ENCODE peak calls at places on chromosomes 5 and 9, in six cellular contexts. J is cardiac muscle cell, H is brain microvascular endothelial cell, P is tibial nerve, Q is H9, V is upper lobe of right lung. M is an unnamed sample.

GRCh38 chr9:113522858-113523257 is 59.3 kb downstream of the RGS3 start:
- DNase-seq in J (no peak), H (no peak), P (no peak), Q (no peak), V (no peak), M (no peak)

GRCh38 chr9:530681-531080 is 310.8 kb upstream of the DMRT1 start:
- DNase-seq in J (peak; percentile 62), H (peak; percentile 1), P (no peak), Q (no peak), V (no peak), M (peak; percentile 37)

GRCh38 chr5:57539281-57539701 is 56.7 kb upstream of the ACTBL2 start:
- DNase-seq in J (no peak), H (peak; percentile 23), P (no peak), Q (no peak), V (no peak), M (no peak)

GRCh38 chr5:1879292-1880263 is 3.1 kb downstream of the IRX4 start:
- DNase-seq in J (no peak), H (no peak), P (no peak), Q (no peak), V (no peak), M (no peak)

GRCh38 chr9:124771867-124772621 is 933 bp upstream of the NR6A1 start:
- DNase-seq in J (peak; percentile 81), H (peak; percentile 36), P (no peak), Q (peak; percentile 88), V (peak; percentile 86), M (no peak)

GRCh38 chr9:111940697-111941096 is 44.1 kb downstream of the UGCG start:
- DNase-seq in J (peak; percentile 43), H (peak; percentile 49), P (no peak), Q (no peak), V (no peak), M (no peak)

GRCh38 chr9:133881671-133882381 is 110.3 kb downstream of the VAV2 start:
- DNase-seq in J (no peak), H (no peak), P (no peak), Q (no peak), V (no peak), M (no peak)

GRCh38 chr5:152084476-152084875 is 159.8 kb upstream of the GLRA1 start:
- DNase-seq in J (no peak), H (no peak), P (no peak), Q (no peak), V (no peak), M (no peak)

GRCh38 chr9:134618163-134618822 is 23.3 kb upstream of the COL5A1 start:
- DNase-seq in J (peak; percentile 30), H (no peak), P (peak; percentile 17), Q (peak; percentile 22), V (peak; percentile 63), M (no peak)

GRCh38 chr9:82124090-82124489 is 135.5 kb downstream of the SPATA31D1 start:
- DNase-seq in J (peak; percentile 69), H (peak; percentile 79), P (no peak), Q (no peak), V (no peak), M (no peak)

GRCh38 chr5:98109561-98110006 is 663.9 kb upstream of the RGMB start:
- DNase-seq in J (peak; percentile 48), H (peak; percentile 93), P (no peak), Q (no peak), V (no peak), M (no peak)

GRCh38 chr5:15285901-15286583 is 213.9 kb upstream of the FBXL7 start:
- DNase-seq in J (peak; percentile 87), H (peak; percentile 77), P (no peak), Q (no peak), V (no peak), M (no peak)

GRCh38 chr5:115349001-115349817 is 52.8 kb upstream of the CCDC112 start:
- DNase-seq in J (peak; percentile 88), H (peak; percentile 84), P (no peak), Q (no peak), V (no peak), M (no peak)

GRCh38 chr5:138464388-138465287 is 641 bp upstream of the EGR1 start:
- DNase-seq in J (peak; percentile 100), H (peak; percentile 99), P (peak; percentile 94), Q (peak; percentile 98), V (peak; percentile 97), M (peak; percentile 99)

GRCh38 chr5:134465856-134466240 is 54.2 kb upstream of the CDKN2AIPNL start:
- DNase-seq in J (peak; percentile 98), H (peak; percentile 81), P (peak; percentile 85), Q (peak; percentile 89), V (peak; percentile 94), M (peak; percentile 94)

GRCh38 chr9:89466451-89467277 is 31.2 kb downstream of the SEMA4D start:
- DNase-seq in J (no peak), H (no peak), P (no peak), Q (no peak), V (no peak), M (no peak)

GRCh38 chr5:98365126-98365525 is 408.3 kb upstream of the RGMB start:
- DNase-seq in J (no peak), H (no peak), P (no peak), Q (no peak), V (no peak), M (no peak)

GRCh38 chr9:6226696-6227095 is 11.1 kb downstream of the IL33 start:
- DNase-seq in J (peak; percentile 85), H (peak; percentile 70), P (no peak), Q (peak; percentile 27), V (no peak), M (no peak)

GRCh38 chr5:33733225-33733624 is 158.6 kb downstream of the ADAMTS12 start:
- DNase-seq in J (no peak), H (no peak), P (no peak), Q (no peak), V (no peak), M (no peak)

GRCh38 chr9:16787724-16788123 is 82.7 kb downstream of the BNC2 start:
- DNase-seq in J (no peak), H (peak; percentile 16), P (no peak), Q (no peak), V (no peak), M (no peak)

GRCh38 chr9:93670208-93671029 is 94.0 kb downstream of the PHF2 start:
- DNase-seq in J (peak; percentile 63), H (peak; percentile 18), P (peak; percentile 4), Q (peak; percentile 19), V (peak; percentile 59), M (peak; percentile 61)

GRCh38 chr9:134751630-134752029 is 110.0 kb downstream of the COL5A1 start:
- DNase-seq in J (no peak), H (no peak), P (no peak), Q (no peak), V (no peak), M (no peak)

GRCh38 chr9:38368731-38369130 is 23.8 kb upstream of the ALDH1B1 start:
- DNase-seq in J (no peak), H (no peak), P (no peak), Q (no peak), V (no peak), M (no peak)

GRCh38 chr9:137392232-137393007 is 30.5 kb downstream of the EXD3 start:
- DNase-seq in J (no peak), H (no peak), P (no peak), Q (no peak), V (no peak), M (no peak)

GRCh38 chr9:4489562-4489918 is 728 bp upstream of the SLC1A1 start:
- DNase-seq in J (peak; percentile 50), H (no peak), P (no peak), Q (peak; percentile 41), V (no peak), M (peak; percentile 65)

DNA sequence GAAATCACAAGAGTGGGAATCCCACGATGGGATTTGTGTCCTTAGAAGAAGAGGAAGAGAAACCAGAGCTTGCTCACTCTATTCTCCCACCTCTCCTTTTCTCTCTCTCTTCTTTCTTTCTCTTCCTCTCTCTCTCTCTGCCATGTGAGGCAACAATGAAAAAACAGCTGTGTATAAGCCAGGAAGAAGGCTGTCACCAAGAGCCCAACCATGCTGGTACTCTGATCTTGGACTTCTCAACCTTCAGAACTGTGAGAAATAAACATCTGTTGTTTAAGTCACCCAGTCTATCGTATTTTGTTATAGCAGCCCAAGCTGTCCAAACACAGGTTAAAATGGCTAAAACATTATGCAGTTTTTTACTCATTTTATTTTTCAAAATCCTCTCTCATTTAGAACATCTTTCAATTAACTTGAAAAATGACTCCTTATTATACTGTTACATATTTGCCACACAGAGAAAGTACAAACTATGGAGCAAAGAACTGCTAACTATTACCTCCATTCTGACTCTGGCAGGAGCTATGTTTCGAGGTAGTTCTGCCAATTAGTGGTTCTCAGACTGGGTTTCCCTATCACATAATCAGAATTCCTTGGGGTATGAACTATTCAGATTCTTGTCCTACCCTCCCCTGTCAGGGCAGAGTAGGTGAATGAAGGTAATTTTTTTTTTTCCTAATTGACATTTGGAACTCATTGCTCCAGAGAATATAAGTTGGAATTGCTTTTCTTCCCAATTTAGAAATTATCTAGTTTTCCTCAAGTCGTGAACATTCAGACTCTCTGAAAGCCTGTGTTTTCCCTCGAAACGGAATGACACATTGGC is 434.6 kb downstream of the ENC1 start:
- DNase-seq in J (peak; percentile 10), H (no peak), P (no peak), Q (no peak), V (no peak), M (no peak)
- H3K27ac ChIP-seq in J (no peak overlapping the region), H (peak overlapping the region; percentile 16), P (no peak overlapping the region), Q (no peak overlapping the region), V (no peak overlapping the region), M (peak overlapping the region; percentile 57)

GRCh38 chr9:18142964-18143363 is 331.0 kb upstream of the ADAMTSL1 start:
- DNase-seq in J (peak; percentile 33), H (no peak), P (no peak), Q (no peak), V (no peak), M (no peak)
- TF ChIP-seq CTCF in J (peak; percentile 42), H (peak; percentile 58), P (peak; percentile 25), Q (peak; percentile 52), V (peak; percentile 25), M (no peak)

GRCh38 chr5:14257995-14258403 is 114.9 kb downstream of the TRIO start:
- DNase-seq in J (no peak), H (no peak), P (no peak), Q (no peak), V (no peak), M (no peak)

GRCh38 chr5:14260637-14261036 is 117.5 kb downstream of the TRIO start:
- DNase-seq in J (no peak), H (no peak), P (no peak), Q (no peak), V (no peak), M (no peak)

GRCh38 chr5:14256756-14257393 is 113.7 kb downstream of the TRIO start:
- DNase-seq in J (no peak), H (no peak), P (no peak), Q (no peak), V (no peak), M (no peak)

GRCh38 chr5:14261237-14261636 is 118.1 kb downstream of the TRIO start:
- DNase-seq in J (no peak), H (no peak), P (no peak), Q (no peak), V (no peak), M (no peak)

GRCh38 chr5:14258840-14259239 is 115.7 kb downstream of the TRIO start:
- DNase-seq in J (peak; percentile 29), H (no peak), P (no peak), Q (peak; percentile 78), V (no peak), M (no peak)
- H3K27ac ChIP-seq in J (no peak overlapping the region), H (peak overlapping the region; percentile 7), P (no peak overlapping the region), Q (peak overlapping the region; percentile 57), V (no peak overlapping the region), M (peak overlapping the region; percentile 2)

DNA sequence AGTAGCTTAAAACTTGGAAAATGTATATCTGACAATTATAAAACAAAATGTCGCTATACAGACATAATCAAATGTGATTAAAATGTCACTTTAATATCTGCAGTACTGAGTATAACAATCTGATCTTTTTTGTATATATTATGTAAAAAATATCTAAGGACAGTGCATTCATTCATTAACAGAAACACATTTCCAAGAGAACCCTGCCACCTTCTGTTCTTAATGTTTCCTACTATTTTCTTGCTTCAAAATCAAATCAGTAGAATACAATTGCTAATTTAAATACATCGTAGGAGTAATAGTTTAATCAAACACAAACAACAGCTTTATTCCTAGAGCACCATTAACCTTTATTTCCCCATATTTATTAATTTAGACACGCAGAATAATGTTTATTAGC is 142.6 kb upstream of the ST8SIA4 start:
- DNase-seq in J (peak; percentile 18), H (no peak), P (no peak), Q (no peak), V (no peak), M (no peak)
- TF ChIP-seq CTCF in J (no peak), H (no peak), P (no peak), Q (no peak), V (peak; percentile 32), M (no peak)

M was measured in ascending aorta.